ENCODE peak calls at places on chromosomes 3 and 15, in five cellular contexts. H, O, K, W and C are unnamed samples.
A peak's percentile ranks its signal among the peaks of the same experiment; 100 is the strongest.

GRCh38 chr15:66830358-66830757 is 128.3 kb downstream of the SMAD6 start:
- DNase-seq in H (peak; percentile 70), O (no peak), K (no peak), W (no peak), C (no peak)

GRCh38 chr3:73144276-73144675 is 82.8 kb downstream of the EBLN2 start:
- DNase-seq in H (peak; percentile 34), O (no peak), K (no peak), W (no peak), C (peak; percentile 82)

GRCh38 chr15:52787123-52787503 is 3.0 kb downstream of the ONECUT1 start:
- DNase-seq in H (no peak), O (no peak), K (no peak), W (no peak), C (no peak)

GRCh38 chr15:93235926-93236781 is 147.1 kb upstream of the RGMA start:
- DNase-seq in H (peak; percentile 41), O (no peak), K (no peak), W (no peak), C (peak; percentile 73)

GRCh38 chr3:129271674-129272073 is 7.0 kb upstream of the HMCES start:
- DNase-seq in H (no peak), O (no peak), K (no peak), W (no peak), C (no peak)

GRCh38 chr3:141530133-141530768 is 43.4 kb downstream of the RASA2 start:
- DNase-seq in H (no peak), O (no peak), K (no peak), W (no peak), C (no peak)

GRCh38 chr3:196322-197153 is at the start of gene CHL1:
- DNase-seq in H (no peak), O (no peak), K (no peak), W (no peak), C (no peak)

GRCh38 chr3:36741285-36741684 is 23.1 kb downstream of the DCLK3 start:
- DNase-seq in H (no peak), O (no peak), K (no peak), W (no peak), C (no peak)

GRCh38 chr3:195147649-195148121 is 123.3 kb downstream of the XXYLT1 start:
- DNase-seq in H (peak; percentile 54), O (no peak), K (no peak), W (peak; percentile 80), C (no peak)

GRCh38 chr3:157294444-157294843 is 134.5 kb upstream of the CCNL1 start:
- DNase-seq in H (no peak), O (no peak), K (no peak), W (no peak), C (no peak)

GRCh38 chr15:95972136-95972553 is 358.4 kb upstream of the NR2F2 start:
- DNase-seq in H (no peak), O (no peak), K (no peak), W (no peak), C (no peak)

GRCh38 chr3:114878119-114878839 is 268.8 kb downstream of the ZBTB20 start:
- DNase-seq in H (no peak), O (no peak), K (no peak), W (no peak), C (no peak)

GRCh38 chr3:72058493-72059081 is 273.6 kb upstream of the PROK2 start:
- DNase-seq in H (peak; percentile 30), O (no peak), K (no peak), W (no peak), C (no peak)

GRCh38 chr3:73365756-73366397 is 258.9 kb downstream of the PDZRN3 start:
- DNase-seq in H (peak; percentile 65), O (no peak), K (peak; percentile 29), W (no peak), C (peak; percentile 73)

GRCh38 chr3:137709011-137709601 is 55.0 kb upstream of the SOX14 start:
- DNase-seq in H (no peak), O (peak; percentile 49), K (no peak), W (peak; percentile 8), C (no peak)

GRCh38 chr3:51712963-51713362 is 6.1 kb downstream of the GRM2 start:
- DNase-seq in H (no peak), O (no peak), K (no peak), W (no peak), C (no peak)

GRCh38 chr3:111577798-111578685 is 17.1 kb downstream of the ZBED2 start:
- DNase-seq in H (no peak), O (peak; percentile 27), K (no peak), W (peak; percentile 23), C (no peak)

GRCh38 chr3:128071771-128072453 is 19.7 kb downstream of the SEC61A1 start:
- DNase-seq in H (no peak), O (no peak), K (no peak), W (no peak), C (no peak)

GRCh38 chr15:28899061-28899738 is 13.4 kb downstream of the APBA2 start:
- DNase-seq in H (no peak), O (no peak), K (no peak), W (no peak), C (no peak)

DNA sequence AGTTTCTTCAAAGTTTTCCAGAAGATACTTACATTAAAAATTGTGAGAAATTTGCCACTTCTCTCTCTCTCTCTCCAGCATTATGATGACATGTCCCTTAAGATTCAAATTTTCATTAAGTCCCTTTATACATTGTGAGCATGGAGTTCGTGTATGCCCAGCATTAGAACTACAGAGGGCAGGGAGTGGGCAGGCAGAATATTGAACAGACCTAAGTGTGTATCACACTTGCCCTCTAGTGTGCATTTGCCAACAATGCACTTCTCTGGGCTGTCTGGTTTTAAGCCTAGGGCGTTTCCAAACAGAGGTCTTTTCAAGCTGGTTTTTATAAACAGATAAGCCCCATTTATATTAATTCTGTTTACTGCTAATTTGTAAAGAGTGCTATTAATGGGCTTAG is 28.3 kb upstream of the CMSS1 start:
- DNase-seq in H (peak; percentile 30), O (peak; percentile 28), K (no peak), W (peak; percentile 23), C (no peak)
- TF ChIP-seq CTCF in H (peak; percentile 67), O (peak; percentile 43), K (peak; percentile 58), W (peak; percentile 76), C (peak; percentile 59)

DNA sequence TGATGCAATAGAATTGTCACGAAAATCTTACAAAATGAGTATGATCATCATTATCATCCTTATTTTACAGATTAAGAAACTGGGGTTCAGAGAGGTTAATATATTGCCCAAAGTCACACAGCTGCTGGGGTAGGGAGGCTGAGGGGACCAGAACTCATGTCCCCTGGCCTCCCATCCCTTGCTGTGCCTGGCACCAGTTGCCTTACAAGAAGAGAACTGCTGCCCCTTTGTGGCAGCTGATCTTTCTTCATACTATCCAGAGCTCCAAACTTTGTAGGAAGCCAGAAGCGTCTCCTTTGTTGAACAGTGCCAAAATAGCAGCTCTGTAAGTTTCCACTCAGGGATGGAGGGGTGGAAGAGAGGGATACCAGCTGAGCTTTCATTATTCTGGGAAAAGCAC is 236.8 kb upstream of the TBC1D5 start:
- DNase-seq in H (no peak), O (peak; percentile 10), K (no peak), W (peak; percentile 34), C (no peak)
- TF ChIP-seq CTCF in H (no peak), O (no peak), K (no peak), W (peak; percentile 66), C (no peak)

DNA sequence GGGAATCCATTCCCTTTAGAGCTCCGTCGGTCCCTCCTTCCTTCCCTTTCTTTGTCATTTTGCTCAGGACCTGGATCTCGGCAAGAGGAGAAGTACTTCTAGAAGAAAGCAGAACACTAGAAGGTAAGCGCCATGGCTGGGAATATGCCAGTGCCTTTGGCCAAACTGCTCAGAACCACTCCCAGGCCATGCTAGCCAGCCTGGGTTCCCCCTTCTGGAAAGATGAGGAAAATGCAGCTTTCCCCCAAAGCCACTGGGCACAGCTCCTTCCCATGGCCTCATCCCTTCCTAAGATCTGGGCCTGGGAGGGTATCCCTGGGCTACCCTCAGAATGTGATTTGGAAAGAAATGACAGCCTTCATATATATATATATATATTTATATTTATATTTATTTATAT is 6.3 kb upstream of the ISL2 start:
- DNase-seq in H (peak; percentile 56), O (no peak), K (no peak), W (no peak), C (peak; percentile 51)
- TF ChIP-seq CTCF in H (peak; percentile 60), O (no peak), K (peak; percentile 53), W (peak; percentile 49), C (peak; percentile 53)

GRCh38 chr3:170482199-170482598 is 63.5 kb downstream of the CLDN11 start:
- DNase-seq in H (no peak), O (no peak), K (no peak), W (no peak), C (no peak)

GRCh38 chr3:170485294-170485693 is 66.6 kb downstream of the CLDN11 start:
- DNase-seq in H (no peak), O (no peak), K (no peak), W (no peak), C (no peak)

GRCh38 chr3:170485696-170486095 is 67.0 kb downstream of the CLDN11 start:
- DNase-seq in H (no peak), O (no peak), K (no peak), W (no peak), C (no peak)

GRCh38 chr3:170484869-170485268 is 66.2 kb downstream of the CLDN11 start:
- DNase-seq in H (no peak), O (no peak), K (no peak), W (no peak), C (no peak)

DNA sequence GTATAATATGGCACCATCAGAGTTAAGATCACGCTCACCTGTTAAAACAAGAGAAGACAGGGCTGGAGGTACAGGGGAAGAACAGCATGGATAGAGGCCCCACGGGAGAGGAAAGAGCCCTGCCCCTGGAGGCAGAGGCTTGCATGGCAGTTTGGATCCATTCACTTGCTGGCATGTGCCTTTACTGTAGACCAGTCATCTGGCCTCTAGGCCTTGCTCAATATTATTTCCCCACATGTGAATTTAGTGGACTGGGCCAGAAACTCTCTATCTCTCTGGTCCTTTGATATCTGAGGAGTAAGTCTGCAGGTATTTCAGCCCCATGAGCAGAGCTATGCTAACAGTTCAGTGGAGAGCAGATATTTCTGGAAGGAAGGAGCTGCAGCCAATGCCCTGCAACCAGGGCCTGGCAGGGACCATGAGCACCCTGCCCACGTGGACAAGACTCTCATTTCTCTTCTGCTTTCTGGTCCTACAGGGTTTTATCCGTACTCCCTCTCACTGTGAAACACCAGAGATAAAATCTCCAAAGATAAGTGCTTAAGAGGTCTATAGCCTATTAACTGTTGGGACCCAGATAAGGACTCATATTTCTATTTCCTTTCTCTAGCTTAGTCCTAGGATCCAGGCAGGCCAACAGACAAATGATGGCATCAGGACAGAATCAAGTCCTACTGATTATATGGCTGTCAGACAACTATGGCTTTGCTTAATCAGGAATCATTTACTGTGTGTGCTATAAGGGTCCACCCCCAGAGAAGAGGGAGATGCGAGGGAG is 65.0 kb downstream of the CLDN11 start:
- DNase-seq in H (no peak), O (no peak), K (no peak), W (no peak), C (no peak)
- TF ChIP-seq CTCF in H (no peak), O (peak; percentile 15), K (no peak), W (peak; percentile 44), C (no peak)